ENCODE peak calls at places on chromosomes 5 and 9, in six cellular contexts. F is B cell, J is endothelial cell, G is IMR-90, S is A549, B is dorsolateral prefrontal cortex. L is an unnamed sample.
A peak's percentile ranks its signal among the peaks of the same experiment; 100 is the strongest.

GRCh38 chr5:75037106-75037505 is 15.3 kb downstream of the GCNT4 start:
- DNase-seq in F (no peak), J (no peak), G (peak; percentile 93), S (peak; percentile 52), B (peak; percentile 45), L (peak; percentile 78)

GRCh38 chr9:79384506-79384905 is 187.3 kb upstream of the TLE4 start:
- DNase-seq in F (no peak), J (no peak), G (no peak), S (no peak), B (no peak), L (no peak)

GRCh38 chr5:145218982-145219381 is 616.2 kb downstream of the PRELID2 start:
- DNase-seq in F (no peak), J (no peak), G (no peak), S (no peak), B (no peak), L (no peak)

GRCh38 chr9:96172797-96173196 is 129.2 kb downstream of the HSD17B3 start:
- DNase-seq in F (no peak), J (no peak), G (no peak), S (no peak), B (no peak), L (no peak)

GRCh38 chr9:2559212-2560152 is 62.1 kb upstream of the VLDLR start:
- DNase-seq in F (no peak), J (no peak), G (peak; percentile 95), S (peak; percentile 28), B (peak; percentile 59), L (peak; percentile 85)

GRCh38 chr5:131533844-131534243 is 101.2 kb downstream of the RAPGEF6 start:
- DNase-seq in F (no peak), J (no peak), G (no peak), S (no peak), B (no peak), L (no peak)

GRCh38 chr5:173315495-173316352 is 12.5 kb downstream of the STC2 start:
- DNase-seq in F (no peak), J (no peak), G (peak; percentile 91), S (no peak), B (no peak), L (peak; percentile 43)

GRCh38 chr5:142432369-142432863 is 107.6 kb upstream of the SPRY4 start:
- DNase-seq in F (peak; percentile 31), J (no peak), G (no peak), S (no peak), B (no peak), L (no peak)

GRCh38 chr5:178699854-178700253 is 30.6 kb downstream of the ZNF354A start:
- DNase-seq in F (no peak), J (no peak), G (no peak), S (no peak), B (no peak), L (no peak)

GRCh38 chr5:115840825-115841224 is 540 bp downstream of the ATG12 start:
- DNase-seq in F (no peak), J (no peak), G (no peak), S (no peak), B (no peak), L (no peak)

GRCh38 chr5:146042628-146043279 is 62.6 kb downstream of the PLAC8L1 start:
- DNase-seq in F (no peak), J (no peak), G (peak; percentile 80), S (no peak), B (no peak), L (peak; percentile 95)

GRCh38 chr5:59450245-59450644 is 443.3 kb downstream of the PDE4D start:
- DNase-seq in F (no peak), J (no peak), G (no peak), S (no peak), B (no peak), L (peak; percentile 1)
- TF ChIP-seq CTCF in F (no peak), J (no peak), G (no peak), S (peak; percentile 48), B (no peak), L (no peak)

GRCh38 chr5:138463335-138464017 is 1.8 kb upstream of the EGR1 start:
- DNase-seq in F (no peak), J (no peak), G (no peak), S (no peak), B (peak; percentile 40), L (no peak)

GRCh38 chr5:138466058-138466899 is 1.0 kb downstream of the EGR1 start:
- DNase-seq in F (no peak), J (no peak), G (peak; percentile 39), S (no peak), B (no peak), L (peak; percentile 42)

GRCh38 chr5:138465288-138466057 is at the start of gene EGR1:
- DNase-seq in F (peak; percentile 92), J (peak; percentile 67), G (peak; percentile 94), S (peak; percentile 88), B (peak; percentile 98), L (peak; percentile 98)

GRCh38 chr5:138464018-138464387 is 1.3 kb upstream of the EGR1 start:
- DNase-seq in F (peak; percentile 96), J (peak; percentile 95), G (peak; percentile 93), S (peak; percentile 95), B (peak; percentile 94), L (peak; percentile 98)

DNA sequence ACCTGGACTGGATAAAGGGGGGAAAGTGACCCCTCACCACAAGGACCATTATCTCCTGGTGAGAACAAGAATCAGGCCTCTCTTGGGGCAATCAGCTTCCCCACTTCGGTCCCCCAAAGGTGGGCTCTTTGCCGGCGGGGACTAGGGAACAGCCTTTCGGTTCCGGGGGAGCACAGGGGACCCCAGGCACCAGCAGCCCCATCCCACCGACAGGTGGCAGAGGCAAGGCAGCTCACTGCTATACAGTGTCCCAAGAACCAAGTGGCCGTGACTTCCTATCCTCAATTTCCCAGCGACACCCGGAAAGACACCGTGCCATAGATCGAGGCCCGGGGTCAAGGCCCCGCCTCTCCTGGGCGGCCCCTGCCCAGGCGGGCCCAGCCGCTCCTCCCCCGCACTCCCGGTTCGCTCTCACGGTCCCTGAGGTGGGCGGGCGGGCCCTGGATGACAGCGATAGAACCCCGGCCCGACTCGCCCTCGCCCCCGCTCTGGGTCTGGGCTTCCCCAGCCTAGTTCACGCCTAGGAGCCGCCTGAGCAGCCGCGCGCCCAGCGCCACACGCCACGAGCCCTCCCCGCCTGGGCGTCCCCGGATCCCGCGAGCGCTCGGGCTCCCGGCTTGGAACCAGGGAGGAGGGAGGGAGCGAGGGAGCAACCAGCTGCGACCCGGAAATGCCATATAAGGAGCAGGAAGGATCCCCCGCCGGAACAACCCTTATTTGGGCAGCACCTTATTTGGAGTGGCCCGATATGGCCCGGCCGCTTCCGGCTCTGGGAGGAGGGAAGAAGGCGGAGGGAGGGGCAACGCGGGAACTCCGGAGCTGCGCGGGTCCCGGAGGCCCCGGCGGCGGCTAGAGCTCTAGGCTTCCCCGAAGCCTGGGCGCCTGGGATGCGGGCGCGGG is 641 bp upstream of the EGR1 start:
- DNase-seq in F (peak; percentile 94), J (peak; percentile 86), G (peak; percentile 98), S (peak; percentile 94), B (peak; percentile 98), L (peak; percentile 100)
- TF ChIP-seq CTCF in F (peak; percentile 73), J (peak; percentile 52), G (no peak), S (peak; percentile 47), B (peak; percentile 61), L (peak; percentile 21)

DNA sequence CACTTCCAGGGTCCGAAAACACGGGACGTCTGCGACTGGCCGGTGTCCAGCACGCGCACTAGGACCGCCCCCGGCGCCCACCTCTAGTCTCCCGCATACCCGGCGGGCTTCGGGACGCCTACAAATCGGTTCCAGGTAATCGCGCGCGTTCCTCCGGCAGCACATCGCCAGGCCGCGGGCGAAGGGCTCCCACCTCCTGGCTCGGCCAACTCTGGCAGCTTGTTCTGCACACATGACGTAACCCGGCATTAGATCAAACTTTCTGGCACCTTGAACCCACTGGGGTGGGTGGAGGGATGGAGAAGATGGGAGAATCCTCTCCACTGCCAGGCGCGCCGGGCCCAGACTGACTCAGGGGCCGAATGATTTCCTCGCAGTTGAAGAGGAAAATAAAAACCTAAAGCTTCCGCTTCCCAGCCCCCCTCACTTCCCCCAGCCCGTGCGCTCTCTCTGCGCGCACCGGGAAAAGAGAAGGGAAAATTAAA is 1.2 kb downstream of the EFNA5 start:
- DNase-seq in F (peak; percentile 17), J (peak; percentile 52), G (peak; percentile 2), S (peak; percentile 9), B (peak; percentile 51), L (peak; percentile 73)
- TF ChIP-seq CTCF in F (no peak), J (no peak), G (no peak), S (no peak), B (no peak), L (no peak)

GRCh38 chr5:170917113-170917512 is 55.3 kb downstream of the RANBP17 start:
- DNase-seq in F (no peak), J (no peak), G (no peak), S (no peak), B (no peak), L (peak; percentile 22)
- TF ChIP-seq CTCF in F (no peak), J (no peak), G (peak; percentile 42), S (peak; percentile 27), B (no peak), L (peak; percentile 36)

DNA sequence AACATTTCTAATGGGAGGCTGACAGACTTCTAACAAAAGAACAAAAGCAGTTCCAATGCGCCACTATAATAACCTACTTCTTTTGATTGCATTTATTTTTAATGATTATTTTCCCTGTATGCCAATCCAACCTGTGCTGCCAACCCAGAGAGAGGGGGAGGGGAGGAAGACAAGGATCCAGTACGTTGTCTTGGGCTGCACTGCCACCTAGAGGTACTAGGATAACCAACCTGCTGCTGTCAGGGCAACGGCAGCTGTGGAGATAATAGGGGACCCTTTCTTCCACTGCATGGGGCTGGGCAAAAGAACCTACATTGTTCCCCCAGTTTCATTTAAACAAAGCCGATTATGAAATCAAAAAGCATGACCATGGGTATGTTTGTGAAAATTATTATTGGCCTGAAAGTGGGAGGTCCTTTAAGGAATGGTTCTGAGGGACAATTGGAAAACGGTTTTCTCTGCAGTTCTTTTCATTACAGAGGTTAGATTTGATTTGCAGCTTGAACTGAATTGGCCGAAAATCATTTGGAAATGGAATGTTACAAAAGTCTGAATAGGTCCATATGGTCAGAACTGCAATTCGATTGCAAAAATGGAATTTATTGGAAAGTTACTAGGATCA is 101.3 kb downstream of the RASEF start:
- DNase-seq in F (peak; percentile 41), J (peak; percentile 84), G (peak; percentile 70), S (peak; percentile 62), B (peak; percentile 83), L (peak; percentile 90)
- TF ChIP-seq CTCF in F (peak; percentile 72), J (peak; percentile 62), G (peak; percentile 89), S (peak; percentile 81), B (peak; percentile 88), L (peak; percentile 74)

DNA sequence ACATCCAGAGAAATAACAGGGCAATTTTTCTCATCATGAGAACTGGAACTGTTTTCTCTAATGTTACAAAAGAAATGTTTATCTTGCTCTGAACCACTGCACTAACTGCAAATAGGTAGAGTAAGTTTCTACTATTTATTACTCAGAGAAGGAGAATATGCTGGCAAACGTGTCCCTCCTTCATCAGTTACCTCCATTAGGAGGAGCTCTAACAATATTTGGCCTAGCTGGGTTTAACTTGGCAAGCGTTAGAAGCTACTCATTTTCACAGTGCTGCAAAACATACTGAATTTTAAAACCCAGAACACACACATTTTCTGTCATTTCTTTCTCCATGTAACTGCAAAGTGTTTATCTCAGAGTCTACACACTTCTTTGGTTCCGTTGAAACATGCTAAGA is 101.0 kb upstream of the GABRG2 start:
- DNase-seq in F (no peak), J (peak; percentile 7), G (no peak), S (no peak), B (no peak), L (peak; percentile 60)
- TF ChIP-seq CTCF in F (no peak), J (no peak), G (no peak), S (no peak), B (peak; percentile 55), L (peak; percentile 69)